ENCODE peak calls at places on chromosomes 2 and 18, in eight cellular contexts. P is mesendoderm; U is activated T-helper 1 cell treated with anti-CD3 and anti-CD28 coated beads, Interleukin-2, amount 50 U/mL, for 16 hours; W is RWPE1; T is RWPE2; V is IMR-90; N is fibroblast of lung; C is SIG-M5. R is an unnamed sample.

GRCh38 chr18:56330381-56331115 is 307.8 kb downstream of the TXNL1 start:
- DNase-seq in P (no peak), W (no peak), C (no peak), V (no peak), T (no peak), N (peak), U (no peak), R (no peak)

GRCh38 chr2:47636596-47636995 is 146.3 kb upstream of the MSH6 start:
- DNase-seq in T (no peak), V (no peak), C (no peak), W (no peak), P (no peak), N (peak), U (no peak), R (no peak)

GRCh38 chr2:12507295-12507694 is 209.4 kb upstream of the TRIB2 start:
- DNase-seq in P (no peak), U (peak), W (peak), T (peak), N (peak), C (peak), V (peak), R (peak)

GRCh38 chr18:48797841-48798255 is 152.9 kb downstream of the SMAD7 start:
- DNase-seq in W (no peak), P (peak), T (peak), U (no peak), V (no peak), C (no peak), N (no peak), R (no peak)

GRCh38 chr2:190123956-190124355 is 61.4 kb upstream of the MSTN start:
- DNase-seq in V (peak), P (peak), T (no peak), C (no peak), U (no peak), N (peak), W (no peak), R (peak)

GRCh38 chr2:180191352-180192124 is 184.4 kb upstream of the CWC22 start:
- DNase-seq in V (peak), C (no peak), P (peak), W (no peak), U (no peak), N (no peak), T (no peak), R (peak)

GRCh38 chr2:198795419-198795818 is 662.3 kb downstream of the SATB2 start:
- DNase-seq in P (no peak), U (no peak), V (no peak), C (no peak), W (no peak), N (no peak), T (no peak), R (no peak)

GRCh38 chr2:110167326-110167955 is 37.4 kb downstream of the NPHP1 start:
- DNase-seq in C (no peak), T (no peak), U (no peak), P (peak), N (peak), W (no peak), V (no peak), R (peak)

GRCh38 chr2:16194096-16194390 is 253.7 kb downstream of the MYCN start:
- DNase-seq in T (no peak), V (no peak), U (no peak), W (no peak), C (no peak), N (no peak), P (no peak), R (no peak)

GRCh38 chr2:191869178-191869577 is 22.3 kb upstream of the CAVIN2 start:
- DNase-seq in N (peak), P (peak), U (no peak), V (peak), T (no peak), C (no peak), W (no peak), R (peak)

GRCh38 chr18:44681039-44681595 is 429 bp downstream of the SETBP1 start:
- DNase-seq in P (no peak), C (no peak), U (no peak), W (no peak), T (no peak), N (no peak), V (no peak), R (no peak)

GRCh38 chr2:160201849-160202539 is 1.9 kb upstream of the ITGB6 start:
- DNase-seq in U (no peak), P (no peak), T (no peak), W (no peak), V (no peak), N (peak), C (no peak), R (no peak)

GRCh38 chr18:36419188-36419912 is 121.8 kb downstream of the FHOD3 start:
- DNase-seq in C (no peak), T (no peak), N (no peak), U (no peak), V (peak), P (no peak), W (no peak), R (no peak)

GRCh38 chr18:27854631-27855030 is 322.3 kb downstream of the CDH2 start:
- DNase-seq in P (no peak), W (no peak), C (no peak), V (no peak), T (no peak), U (no peak), N (no peak), R (no peak)

GRCh38 chr2:185006481-185006880 is 408.2 kb downstream of the ZNF804A start:
- DNase-seq in V (no peak), W (no peak), C (no peak), U (no peak), N (no peak), P (peak), T (no peak), R (no peak)

GRCh38 chr2:235366390-235366789 is 127.5 kb upstream of the AGAP1 start:
- DNase-seq in V (no peak), P (no peak), U (no peak), T (no peak), C (no peak), N (no peak), W (no peak), R (no peak)

GRCh38 chr2:204197601-204198000 is 261.0 kb downstream of the ICOS start:
- DNase-seq in U (no peak), V (no peak), C (no peak), W (no peak), P (no peak), T (no peak), N (no peak), R (no peak)

GRCh38 chr2:128791120-128791982 is 472.7 kb upstream of the HS6ST1 start:
- DNase-seq in V (no peak), U (no peak), P (no peak), C (no peak), W (no peak), N (no peak), T (no peak), R (no peak)

GRCh38 chr18:71374294-71374693 is 1085.4 kb downstream of the SOCS6 start:
- DNase-seq in N (peak), V (no peak), W (no peak), U (no peak), P (peak), T (no peak), C (no peak), R (no peak)

GRCh38 chr18:55748227-55748738 is 160.3 kb upstream of the TCF4 start:
- DNase-seq in T (no peak), P (peak), V (no peak), U (no peak), N (peak), C (no peak), W (no peak), R (no peak)

GRCh38 chr18:48546411-48546810 is 7.6 kb downstream of the CTIF start:
- DNase-seq in W (no peak), P (peak), C (no peak), V (peak), U (no peak), T (no peak), N (peak), R (peak)

GRCh38 chr2:112482309-112483046 is 522 bp downstream of the TTL start:
- DNase-seq in V (peak), C (no peak), U (peak), N (peak), P (peak), T (no peak), W (peak), R (peak)

GRCh38 chr2:43745457-43745856 is 28.4 kb upstream of the DYNC2LI1 start:
- DNase-seq in T (no peak), U (no peak), V (peak), W (no peak), C (no peak), P (no peak), N (peak), R (peak)

GRCh38 chr2:101387151-101387807 is at the start of gene CREG2:
- DNase-seq in N (peak), W (peak), V (peak), C (no peak), U (peak), T (no peak), P (peak), R (peak)